ENCODE peak calls at places on chromosomes 6 and 20, in six cellular contexts. K, Y, P, H, T and Z are unnamed samples.

GRCh38 chr6:39287601-39288000 is 26.6 kb downstream of the KCNK17 start:
- DNase-seq in K (peak; percentile 43), Y (no peak), P (no peak), H (no peak), T (no peak), Z (no peak)

GRCh38 chr6:27891300-27891913 is 20.8 kb downstream of the OR2B2 start:
- DNase-seq in K (no peak), Y (no peak), P (no peak), H (no peak), T (no peak), Z (peak; percentile 19)

GRCh38 chr6:125968493-125968892 is 11.9 kb downstream of the HINT3 start:
- DNase-seq in K (no peak), Y (no peak), P (no peak), H (no peak), T (no peak), Z (no peak)

GRCh38 chr6:152696543-152696942 is 1.2 kb upstream of the MYCT1 start:
- DNase-seq in K (peak; percentile 69), Y (no peak), P (no peak), H (no peak), T (no peak), Z (no peak)

GRCh38 chr20:46388201-46388836 is 18.1 kb downstream of the ELMO2 start:
- DNase-seq in K (no peak), Y (no peak), P (no peak), H (no peak), T (no peak), Z (no peak)

GRCh38 chr20:58981564-58982364 is 708 bp downstream of the NELFCD start:
- DNase-seq in K (peak; percentile 36), Y (peak; percentile 47), P (peak; percentile 22), H (peak; percentile 51), T (no peak), Z (peak; percentile 49)

GRCh38 chr6:90295854-90296345 is 743 bp downstream of the BACH2 start:
- DNase-seq in K (peak; percentile 52), Y (peak; percentile 81), P (peak; percentile 80), H (peak; percentile 69), T (no peak), Z (peak; percentile 76)

GRCh38 chr6:125198285-125199009 is 44.9 kb downstream of the TPD52L1 start:
- DNase-seq in K (no peak), Y (no peak), P (no peak), H (no peak), T (no peak), Z (no peak)

GRCh38 chr6:118812972-118813371 is 81.0 kb upstream of the ASF1A start:
- DNase-seq in K (peak; percentile 19), Y (no peak), P (no peak), H (no peak), T (no peak), Z (no peak)

GRCh38 chr6:45448417-45449389 is 71.0 kb upstream of the SUPT3H start:
- DNase-seq in K (no peak), Y (no peak), P (no peak), H (no peak), T (no peak), Z (peak; percentile 14)

GRCh38 chr20:57619053-57619831 is 984 bp downstream of the ZBP1 start:
- DNase-seq in K (no peak), Y (no peak), P (no peak), H (no peak), T (no peak), Z (peak; percentile 89)

GRCh38 chr6:107272246-107272645 is 156.9 kb upstream of the BEND3 start:
- DNase-seq in K (no peak), Y (no peak), P (no peak), H (no peak), T (no peak), Z (no peak)

GRCh38 chr6:73285674-73286283 is 22.8 kb upstream of the KHDC1 start:
- DNase-seq in K (peak; percentile 60), Y (peak; percentile 47), P (peak; percentile 57), H (peak; percentile 82), T (peak; percentile 23), Z (peak; percentile 11)

GRCh38 chr20:5177071-5177470 is 50.3 kb downstream of the CDS2 start:
- DNase-seq in K (no peak), Y (no peak), P (no peak), H (no peak), T (no peak), Z (no peak)

GRCh38 chr20:38123021-38123587 is 42.0 kb downstream of the TGM2 start:
- DNase-seq in K (no peak), Y (no peak), P (peak; percentile 64), H (peak; percentile 21), T (no peak), Z (no peak)

GRCh38 chr20:1101533-1101932 is 16.9 kb upstream of the PSMF1 start:
- DNase-seq in K (no peak), Y (no peak), P (no peak), H (no peak), T (no peak), Z (no peak)

GRCh38 chr20:10626896-10627295 is 46.9 kb downstream of the JAG1 start:
- DNase-seq in K (no peak), Y (no peak), P (no peak), H (no peak), T (no peak), Z (no peak)

GRCh38 chr6:135250234-135250633 is 69.1 kb downstream of the MYB start:
- DNase-seq in K (peak; percentile 14), Y (no peak), P (no peak), H (no peak), T (no peak), Z (no peak)

GRCh38 chr6:54697423-54697822 is 149.1 kb upstream of the FAM83B start:
- DNase-seq in K (peak; percentile 61), Y (no peak), P (no peak), H (peak; percentile 48), T (peak; percentile 12), Z (peak; percentile 25)

GRCh38 chr20:13183005-13183404 is 38.1 kb upstream of the ISM1 start:
- DNase-seq in K (no peak), Y (no peak), P (no peak), H (no peak), T (no peak), Z (no peak)
- TF ChIP-seq EZH2phosphoT487 in K (no peak), Y (no peak), P (no peak), H (no peak), T (no peak), Z (no peak)

GRCh38 chr20:32820698-32821378 is 1.1 kb downstream of the MAPRE1 start:
- DNase-seq in K (no peak), Y (peak; percentile 34), P (no peak), H (no peak), T (no peak), Z (no peak)

GRCh38 chr20:32820000-32820697 is 395 bp downstream of the MAPRE1 start:
- DNase-seq in K (peak; percentile 71), Y (peak; percentile 93), P (peak; percentile 96), H (peak; percentile 96), T (peak; percentile 15), Z (peak; percentile 40)

GRCh38 chr20:32823737-32824588 is 4.2 kb downstream of the MAPRE1 start:
- DNase-seq in K (no peak), Y (no peak), P (no peak), H (no peak), T (no peak), Z (no peak)

GRCh38 chr20:32822189-32822588 is 2.4 kb downstream of the MAPRE1 start:
- DNase-seq in K (no peak), Y (no peak), P (no peak), H (no peak), T (no peak), Z (no peak)

DNA sequence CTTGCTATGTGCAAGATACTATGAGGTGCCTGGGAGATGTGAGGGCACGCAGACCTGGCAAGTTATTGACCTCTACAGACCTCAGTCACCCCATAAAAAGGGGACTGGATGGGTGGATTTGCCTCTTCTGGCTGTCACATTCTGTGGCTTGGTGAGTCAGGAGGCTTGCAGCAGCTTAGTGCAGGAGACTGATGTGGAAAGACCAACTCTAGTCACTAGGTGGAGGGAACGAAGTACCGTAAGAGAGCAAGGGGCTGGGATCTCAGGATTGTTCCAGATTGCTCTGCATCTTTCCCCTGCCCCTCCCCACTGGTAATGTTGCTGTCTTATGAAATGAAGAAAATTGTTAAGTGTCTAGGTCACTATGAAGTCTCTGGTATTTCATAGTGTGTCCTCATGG is 3.3 kb downstream of the MAPRE1 start:
- DNase-seq in K (peak; percentile 50), Y (no peak), P (peak; percentile 75), H (no peak), T (no peak), Z (no peak)
- TF ChIP-seq CTCF in K (peak; percentile 10), Y (peak; percentile 8), P (peak; percentile 17), H (peak; percentile 33), T (no peak), Z (no peak)

DNA sequence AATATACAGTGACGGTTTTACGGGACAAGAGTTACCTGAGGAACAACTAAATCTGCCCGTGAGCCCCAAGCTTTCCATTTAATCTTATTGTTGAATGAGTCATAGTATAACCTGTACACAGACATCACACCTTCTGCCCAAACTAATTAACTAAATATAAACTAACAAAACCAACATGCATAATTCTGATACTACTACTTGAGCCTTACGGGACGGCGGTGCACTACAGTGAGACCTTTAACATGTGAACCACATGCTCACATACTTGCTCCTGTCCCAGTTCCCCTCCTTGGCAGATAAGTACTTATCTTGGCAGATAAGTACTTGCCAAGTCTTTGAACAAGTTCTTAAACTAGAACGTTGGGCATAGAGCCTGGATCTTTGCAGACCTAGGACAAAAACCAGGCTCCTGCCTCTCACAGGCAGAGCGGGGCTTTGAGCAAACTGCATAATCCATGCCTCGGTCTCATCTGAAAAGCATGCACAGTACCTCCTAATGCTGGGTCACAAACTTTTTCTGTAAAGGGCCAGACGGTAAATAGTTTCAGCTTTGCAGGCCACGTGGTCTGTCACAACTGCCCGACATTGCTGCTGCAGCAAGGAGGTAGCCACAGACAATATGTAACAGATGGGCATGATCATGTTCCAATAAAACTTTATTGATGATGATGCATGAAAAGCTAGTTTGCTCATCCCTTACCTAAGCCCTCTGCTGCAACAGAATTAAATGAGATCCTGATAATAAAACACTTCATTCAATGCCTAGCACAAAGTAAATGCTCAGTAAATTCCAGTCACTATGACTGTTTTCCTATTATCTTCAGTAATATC is 23.0 kb downstream of the ZNF217 start:
- DNase-seq in K (no peak), Y (no peak), P (no peak), H (no peak), T (no peak), Z (no peak)
- H3K9me2 ChIP-seq in K (no peaks in the 10 kb centered on the region), Y (no peaks in the 10 kb centered on the region), P (no peaks in the 10 kb centered on the region), H (no peaks in the 10 kb centered on the region), T (no peaks in the 10 kb centered on the region), Z (no peaks in the 10 kb centered on the region)

GRCh38 chr6:4397307-4397706 is 261.9 kb upstream of the ECI2 start:
- DNase-seq in K (no peak), Y (no peak), P (no peak), H (no peak), T (no peak), Z (no peak)
- TF ChIP-seq EZH2phosphoT487 in K (no peak), Y (no peak), P (no peak), H (no peak), T (no peak), Z (no peak)

DNA sequence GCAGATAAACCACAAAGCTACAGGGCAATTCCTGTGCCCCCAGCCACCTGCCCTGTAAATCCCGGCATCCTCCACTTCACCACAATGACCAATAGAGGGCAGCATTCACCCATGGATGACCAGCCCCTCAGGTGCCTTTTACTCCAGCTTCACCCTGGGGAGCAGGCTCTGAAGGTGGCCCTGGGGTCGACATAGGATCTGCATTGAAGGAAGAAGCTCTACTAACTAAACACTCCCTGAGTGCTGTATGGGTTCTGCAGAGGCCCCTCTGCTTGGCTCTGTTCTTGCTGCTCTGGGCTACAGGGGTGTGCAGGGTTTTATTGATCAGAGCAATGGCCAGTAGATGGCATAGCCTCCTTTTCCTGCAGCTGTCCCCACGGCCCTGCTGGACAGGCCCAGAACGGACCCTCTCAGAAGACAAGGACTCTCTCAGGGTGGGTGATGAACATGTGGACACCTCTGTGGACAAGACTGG is 20.3 kb downstream of the CST4 start:
- DNase-seq in K (peak; percentile 83), Y (peak; percentile 63), P (peak; percentile 82), H (peak; percentile 80), T (peak; percentile 54), Z (peak; percentile 47)
- TF ChIP-seq CTCF in K (peak; percentile 94), Y (peak; percentile 89), P (peak; percentile 79), H (peak; percentile 93), T (peak; percentile 92), Z (peak; percentile 82)

GRCh38 chr6:111986651-111987050 is 67.3 kb upstream of the CCN6 start:
- DNase-seq in K (no peak), Y (no peak), P (no peak), H (no peak), T (no peak), Z (no peak)
- H3K9me2 ChIP-seq in K (no peaks in the 10 kb centered on the region), Y (no peaks in the 10 kb centered on the region), P (no peaks in the 10 kb centered on the region), H (peaks cover 25% of the 10 kb centered on the region), T (no peaks in the 10 kb centered on the region), Z (no peaks in the 10 kb centered on the region)